ENCODE peak calls at places on chromosomes 7 and 10, in six cellular contexts. G, Z, P, E, I and M are unnamed samples.

GRCh38 chr10:103881420-103882284 is 26.3 kb upstream of the SH3PXD2A start:
- ATAC-seq in G (no peak), Z (no peak), P (no peak), E (no peak), I (no peak), M (no peak)

GRCh38 chr10:78510566-78511323 is 477.1 kb downstream of the RPS24 start:
- ATAC-seq in G (peak), Z (peak), P (no peak), E (no peak), I (no peak), M (no peak)

GRCh38 chr7:116316838-116317612 is 106.7 kb downstream of the TES start:
- ATAC-seq in G (peak), Z (peak), P (peak), E (peak), I (peak), M (peak)

GRCh38 chr10:48981310-48981907 is 41.8 kb upstream of the LRRC18 start:
- ATAC-seq in G (peak), Z (peak), P (peak), E (peak), I (peak), M (no peak)

GRCh38 chr10:97861351-97861750 is 11.7 kb downstream of the GOLGA7B start:
- ATAC-seq in G (peak), Z (peak), P (no peak), E (peak), I (peak), M (peak)

GRCh38 chr7:28400838-28401360 is 11.4 kb upstream of the CREB5 start:
- ATAC-seq in G (no peak), Z (no peak), P (no peak), E (no peak), I (no peak), M (no peak)

GRCh38 chr7:2198206-2198605 is 34.5 kb downstream of the MAD1L1 start:
- ATAC-seq in G (peak), Z (no peak), P (no peak), E (no peak), I (no peak), M (no peak)

GRCh38 chr10:33660329-33660728 is 325.9 kb upstream of the NRP1 start:
- ATAC-seq in G (no peak), Z (no peak), P (no peak), E (no peak), I (no peak), M (no peak)